ENCODE peak calls at places on chromosomes 3 and 15, in eight cellular contexts. Y is ecto neural progenitor cell; H is occipital lobe; Z is NCI-H1930; I is T-helper 17 cell; E is stromal cell of bone marrow; U is stimulated activated CD8-positive, alpha-beta memory T cell treated with anti-CD3 and anti-CD28 coated beads, Interleukin-12 subunit alpha, Interleukin-12 subunit beta, amount 100 ng/mL, for 1 hour; K is body of pancreas. X is an unnamed sample.

GRCh38 chr3:80688814-80689213 is 921.0 kb upstream of the ROBO1 start:
- DNase-seq in K (peak), Y (no peak), H (no peak), U (no peak), Z (no peak), E (no peak), I (no peak), X (peak)

GRCh38 chr3:180871901-180872300 is 40.6 kb upstream of the FXR1 start:
- DNase-seq in Z (no peak), H (peak), U (no peak), K (no peak), E (peak), I (no peak), Y (no peak), X (peak)

GRCh38 chr3:42159706-42160472 is 68.7 kb downstream of the TRAK1 start:
- DNase-seq in Y (peak), Z (no peak), H (no peak), U (peak), E (no peak), K (peak), I (peak), X (no peak)

GRCh38 chr15:90039996-90040395 is 38.9 kb downstream of the ZNF710 start:
- DNase-seq in I (no peak), Y (no peak), K (no peak), H (no peak), E (no peak), Z (no peak), U (no peak), X (no peak)

GRCh38 chr15:83320831-83321230 is 36.4 kb upstream of the BNC1 start:
- DNase-seq in K (no peak), H (no peak), U (no peak), E (no peak), I (no peak), Z (no peak), Y (no peak), X (no peak)

GRCh38 chr15:70526221-70526973 is 237.0 kb downstream of the UACA start:
- DNase-seq in U (no peak), H (no peak), E (peak), Z (peak), K (no peak), I (no peak), Y (peak), X (peak)

GRCh38 chr15:31263751-31264533 is 62.7 kb upstream of the KLF13 start:
- DNase-seq in H (peak), I (peak), Z (no peak), U (peak), Y (peak), K (peak), E (no peak), X (no peak)

GRCh38 chr3:53493997-53494791 is at the start of gene CACNA1D:
- DNase-seq in Z (peak), I (no peak), U (no peak), K (peak), H (peak), Y (peak), E (no peak), X (no peak)

GRCh38 chr3:144031938-144032337 is 60.3 kb downstream of the DIPK2A start:
- DNase-seq in I (no peak), K (peak), H (peak), U (no peak), Z (no peak), Y (no peak), E (peak), X (no peak)

GRCh38 chr3:35936571-35936970 is 297.2 kb downstream of the ARPP21 start:
- DNase-seq in H (no peak), K (no peak), Z (no peak), E (no peak), U (no peak), I (no peak), Y (no peak), X (no peak)

GRCh38 chr3:114071786-114072185 is 15.2 kb downstream of the QTRT2 start:
- DNase-seq in Z (no peak), E (no peak), I (no peak), U (no peak), Y (no peak), K (no peak), H (no peak), X (no peak)

GRCh38 chr15:85128636-85129035 is 147.0 kb downstream of the PDE8A start:
- DNase-seq in H (no peak), E (no peak), Y (no peak), Z (no peak), I (no peak), K (no peak), U (no peak), X (no peak)

GRCh38 chr15:83605049-83605448 is 48.9 kb upstream of the ADAMTSL3 start:
- DNase-seq in H (no peak), Z (no peak), E (no peak), K (no peak), Y (no peak), I (no peak), U (no peak), X (no peak)

GRCh38 chr15:88992216-88992615 is 79.0 kb upstream of the MFGE8 start:
- DNase-seq in U (no peak), H (no peak), E (no peak), Y (no peak), I (no peak), Z (no peak), K (no peak), X (no peak)

GRCh38 chr15:72766780-72767179 is 16.8 kb downstream of the ADPGK start:
- DNase-seq in K (no peak), I (no peak), Y (no peak), U (no peak), Z (no peak), H (no peak), E (no peak), X (no peak)

GRCh38 chr3:128545120-128545752 is 52.2 kb upstream of the GATA2 start:
- DNase-seq in U (no peak), E (no peak), K (no peak), I (no peak), H (no peak), Z (no peak), Y (no peak), X (no peak)

GRCh38 chr15:83012038-83012490 is 625 bp upstream of the C15orf40 start:
- DNase-seq in H (no peak), E (no peak), U (no peak), I (no peak), Y (no peak), K (no peak), Z (no peak), X (no peak)

GRCh38 chr15:41906608-41907007 is 12.8 kb upstream of the SPTBN5 start:
- DNase-seq in K (no peak), I (no peak), E (no peak), H (no peak), Z (no peak), Y (no peak), U (no peak), X (no peak)

GRCh38 chr15:101362986-101363566 is 68.0 kb upstream of the SNRPA1 start:
- DNase-seq in K (no peak), I (no peak), U (no peak), Y (no peak), H (no peak), Z (no peak), E (no peak), X (no peak)

GRCh38 chr3:188104050-188104449 is 49.9 kb upstream of the LPP start:
- DNase-seq in Y (no peak), E (no peak), K (no peak), I (no peak), H (no peak), Z (no peak), U (no peak), X (no peak)

GRCh38 chr15:60006808-60007346 is 2.8 kb downstream of the FOXB1 start:
- DNase-seq in U (no peak), E (no peak), Y (no peak), Z (no peak), K (no peak), H (no peak), I (no peak), X (no peak)

GRCh38 chr3:133943639-133944131 is 48.0 kb upstream of the RAB6B start:
- DNase-seq in Y (no peak), Z (no peak), K (peak), E (peak), I (no peak), H (no peak), U (no peak), X (peak)

GRCh38 chr15:57439128-57440030 is 63.1 kb downstream of the CGNL1 start:
- DNase-seq in E (no peak), Z (no peak), U (no peak), H (no peak), I (no peak), Y (no peak), K (no peak), X (no peak)

GRCh38 chr15:59160880-59161593 is 45.6 kb upstream of the LDHAL6B start:
- DNase-seq in U (no peak), K (peak), Y (peak), H (no peak), Z (no peak), I (no peak), E (no peak), X (no peak)

GRCh38 chr15:91118796-91119590 is 18.9 kb downstream of the SV2B start:
- DNase-seq in H (no peak), Y (no peak), K (no peak), I (no peak), Z (no peak), E (no peak), U (no peak), X (no peak)

GRCh38 chr15:76161153-76162049 is 101.6 kb downstream of the TMEM266 start:
- DNase-seq in E (no peak), Z (no peak), K (peak), I (no peak), U (no peak), Y (no peak), H (no peak), X (no peak)

GRCh38 chr15:78739996-78740903 is 71.0 kb downstream of the ADAMTS7 start:
- DNase-seq in K (peak), I (no peak), U (no peak), Z (no peak), Y (peak), E (no peak), H (no peak), X (no peak)

GRCh38 chr3:140931016-140931454 is 10.6 kb upstream of the SLC25A36 start:
- DNase-seq in U (no peak), Z (no peak), Y (peak), I (no peak), H (no peak), E (no peak), K (no peak), X (no peak)

GRCh38 chr3:117722856-117723255 is 1013.3 kb downstream of the TUSC7 start:
- DNase-seq in K (no peak), E (no peak), H (no peak), Z (no peak), Y (no peak), I (no peak), U (no peak), X (no peak)

GRCh38 chr3:176697284-176697889 is 499.9 kb downstream of the TBL1XR1 start:
- DNase-seq in H (no peak), Y (no peak), I (no peak), E (no peak), K (peak), Z (no peak), U (no peak), X (no peak)

GRCh38 chr15:70576683-70577082 is 186.7 kb downstream of the UACA start:
- DNase-seq in U (no peak), E (no peak), I (no peak), Z (no peak), K (no peak), H (no peak), Y (no peak), X (no peak)

GRCh38 chr15:92915766-92916435 is 15.8 kb downstream of the CHD2 start:
- DNase-seq in Y (no peak), Z (no peak), K (no peak), U (no peak), H (no peak), E (no peak), I (no peak), X (no peak)

GRCh38 chr3:136819784-136820640 is 1.1 kb downstream of the SLC35G2 start:
- DNase-seq in K (peak), Z (peak), E (no peak), U (no peak), I (peak), H (no peak), Y (peak), X (peak)

GRCh38 chr15:101020945-101021344 is 101.8 kb downstream of the LRRK1 start:
- DNase-seq in Z (no peak), Y (peak), I (no peak), E (no peak), K (no peak), H (no peak), U (no peak), X (no peak)